ENCODE peak calls at places on chromosomes 11 and 22, in eight cellular contexts. One of them, this sample, is unnamed.

GRCh38 chr11:72871089-72871488 is 56.9 kb downstream of the ATG16L2 start:
- DNase-seq in SK-N-SH: no peak
- DNase-seq in endothelial cell of umbilical vein: no peak
- DNase-seq in Karpas-422: no peak
- DNase-seq in neural progenitor cell: no peak
- DNase-seq in DND-41: no peak
- DNase-seq in NT2/D1: no peak
- DNase-seq in kidney: no peak
- DNase-seq in this sample: no peak

GRCh38 chr11:62144641-62145255 is 20.9 kb downstream of the INCENP start:
- DNase-seq in Karpas-422: no peak
- DNase-seq in SK-N-SH: peak
- DNase-seq in DND-41: peak
- DNase-seq in endothelial cell of umbilical vein: no peak
- DNase-seq in kidney: no peak
- DNase-seq in neural progenitor cell: no peak
- DNase-seq in NT2/D1: no peak
- DNase-seq in this sample: peak

GRCh38 chr11:94131363-94132115 is 2.9 kb downstream of the PANX1 start:
- DNase-seq in SK-N-SH: peak
- DNase-seq in neural progenitor cell: no peak
- DNase-seq in kidney: no peak
- DNase-seq in Karpas-422: no peak
- DNase-seq in endothelial cell of umbilical vein: peak
- DNase-seq in DND-41: no peak
- DNase-seq in NT2/D1: no peak
- DNase-seq in this sample: peak

GRCh38 chr11:118341749-118342489 is 586 bp downstream of the CD3D start:
- DNase-seq in endothelial cell of umbilical vein: no peak
- DNase-seq in kidney: no peak
- DNase-seq in NT2/D1: no peak
- DNase-seq in Karpas-422: no peak
- DNase-seq in DND-41: peak
- DNase-seq in neural progenitor cell: no peak
- DNase-seq in SK-N-SH: no peak
- DNase-seq in this sample: no peak

GRCh38 chr11:94449437-94449836 is 44.2 kb downstream of the MRE11 start:
- DNase-seq in SK-N-SH: no peak
- DNase-seq in Karpas-422: no peak
- DNase-seq in neural progenitor cell: no peak
- DNase-seq in DND-41: no peak
- DNase-seq in endothelial cell of umbilical vein: peak
- DNase-seq in NT2/D1: no peak
- DNase-seq in kidney: no peak
- DNase-seq in this sample: no peak

GRCh38 chr11:86551286-86551685 is 121.1 kb downstream of the ME3 start:
- DNase-seq in Karpas-422: no peak
- DNase-seq in endothelial cell of umbilical vein: peak
- DNase-seq in kidney: no peak
- DNase-seq in SK-N-SH: no peak
- DNase-seq in DND-41: no peak
- DNase-seq in NT2/D1: no peak
- DNase-seq in neural progenitor cell: no peak
- DNase-seq in this sample: no peak

GRCh38 chr11:112929432-112929831 is 31.8 kb upstream of the NCAM1 start:
- DNase-seq in Karpas-422: no peak
- DNase-seq in neural progenitor cell: no peak
- DNase-seq in DND-41: no peak
- DNase-seq in SK-N-SH: no peak
- DNase-seq in kidney: no peak
- DNase-seq in endothelial cell of umbilical vein: no peak
- DNase-seq in NT2/D1: no peak
- DNase-seq in this sample: no peak

GRCh38 chr11:104668797-104669463 is 229.3 kb downstream of the CASP12 start:
- DNase-seq in endothelial cell of umbilical vein: peak
- DNase-seq in neural progenitor cell: no peak
- DNase-seq in DND-41: no peak
- DNase-seq in kidney: no peak
- DNase-seq in NT2/D1: no peak
- DNase-seq in Karpas-422: no peak
- DNase-seq in SK-N-SH: no peak
- DNase-seq in this sample: no peak

GRCh38 chr11:2666828-2667570 is 32.8 kb downstream of the KCNQ1OT1 start:
- DNase-seq in Karpas-422: no peak
- DNase-seq in kidney: peak
- DNase-seq in SK-N-SH: no peak
- DNase-seq in DND-41: no peak
- DNase-seq in neural progenitor cell: no peak
- DNase-seq in endothelial cell of umbilical vein: no peak
- DNase-seq in NT2/D1: no peak
- DNase-seq in this sample: peak

GRCh38 chr11:12973529-12974181 is 35.5 kb upstream of the RASSF10 start:
- DNase-seq in DND-41: no peak
- DNase-seq in endothelial cell of umbilical vein: no peak
- DNase-seq in NT2/D1: no peak
- DNase-seq in neural progenitor cell: no peak
- DNase-seq in kidney: no peak
- DNase-seq in SK-N-SH: no peak
- DNase-seq in Karpas-422: no peak
- DNase-seq in this sample: no peak

GRCh38 chr11:12971955-12972354 is 37.2 kb upstream of the RASSF10 start:
- DNase-seq in Karpas-422: no peak
- DNase-seq in neural progenitor cell: no peak
- DNase-seq in endothelial cell of umbilical vein: no peak
- DNase-seq in DND-41: no peak
- DNase-seq in SK-N-SH: no peak
- DNase-seq in kidney: no peak
- DNase-seq in NT2/D1: no peak
- DNase-seq in this sample: no peak

GRCh38 chr11:12979928-12980689 is 29.0 kb upstream of the RASSF10 start:
- DNase-seq in kidney: no peak
- DNase-seq in DND-41: no peak
- DNase-seq in Karpas-422: no peak
- DNase-seq in endothelial cell of umbilical vein: no peak
- DNase-seq in NT2/D1: no peak
- DNase-seq in neural progenitor cell: no peak
- DNase-seq in SK-N-SH: no peak
- DNase-seq in this sample: no peak

DNA sequence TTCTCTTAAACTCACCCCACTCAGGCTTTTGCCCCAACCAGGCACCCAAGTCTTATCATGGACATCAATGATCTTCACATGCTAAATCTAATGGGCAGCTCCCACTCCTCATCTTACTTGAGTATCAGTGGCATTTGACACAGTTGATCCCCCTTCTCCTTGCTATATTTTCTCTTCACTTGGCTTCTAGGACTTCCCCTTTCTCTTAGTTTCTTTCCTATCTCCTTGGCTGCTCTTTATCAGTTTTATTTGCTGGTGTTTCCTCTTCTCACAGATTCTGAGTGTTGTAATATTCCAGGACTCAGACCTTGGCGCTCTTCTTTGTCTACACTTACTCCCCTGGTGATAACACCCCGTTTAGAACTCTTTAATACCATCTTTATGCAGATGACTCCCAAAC is 34.0 kb upstream of the RASSF10 start:
- DNase-seq in Karpas-422: no peak
- DNase-seq in kidney: no peak
- DNase-seq in endothelial cell of umbilical vein: no peak
- DNase-seq in neural progenitor cell: no peak
- DNase-seq in NT2/D1: no peak
- DNase-seq in DND-41: no peak
- DNase-seq in SK-N-SH: no peak
- DNase-seq in this sample: no peak
- H3K4me3 ChIP-seq in Karpas-422: no peak
- H3K4me3 ChIP-seq in kidney: no peak
- H3K4me3 ChIP-seq in endothelial cell of umbilical vein: no peak
- H3K4me3 ChIP-seq in neural progenitor cell: no peak
- H3K4me3 ChIP-seq in NT2/D1: no peak
- H3K4me3 ChIP-seq in DND-41: no peak
- H3K4me3 ChIP-seq in SK-N-SH: no peak
- H3K4me3 ChIP-seq in this sample: no peak

GRCh38 chr22:37819100-37819433 is 4.1 kb upstream of the GALR3 start:
- DNase-seq in neural progenitor cell: no peak
- DNase-seq in DND-41: no peak
- DNase-seq in endothelial cell of umbilical vein: no peak
- DNase-seq in Karpas-422: no peak
- DNase-seq in SK-N-SH: no peak
- DNase-seq in kidney: no peak
- DNase-seq in NT2/D1: no peak
- DNase-seq in this sample: no peak
- H3K9ac ChIP-seq in neural progenitor cell: no peak
- H3K9ac ChIP-seq in DND-41: no peak
- H3K9ac ChIP-seq in endothelial cell of umbilical vein: no peak
- H3K9ac ChIP-seq in Karpas-422: no peak
- H3K9ac ChIP-seq in SK-N-SH: no peak
- H3K9ac ChIP-seq in kidney: peak
- H3K9ac ChIP-seq in NT2/D1: peak
- H3K9ac ChIP-seq in this sample: no peak

GRCh38 chr22:41366323-41367014 is 15.3 kb upstream of the TEF start:
- DNase-seq in NT2/D1: no peak
- DNase-seq in kidney: no peak
- DNase-seq in SK-N-SH: no peak
- DNase-seq in Karpas-422: no peak
- DNase-seq in neural progenitor cell: no peak
- DNase-seq in endothelial cell of umbilical vein: no peak
- DNase-seq in DND-41: no peak
- DNase-seq in this sample: no peak

GRCh38 chr22:41367039-41367679 is 14.6 kb upstream of the TEF start:
- DNase-seq in DND-41: no peak
- DNase-seq in SK-N-SH: peak
- DNase-seq in neural progenitor cell: peak
- DNase-seq in Karpas-422: no peak
- DNase-seq in NT2/D1: no peak
- DNase-seq in kidney: peak
- DNase-seq in endothelial cell of umbilical vein: peak
- DNase-seq in this sample: peak

GRCh38 chr22:41369089-41369745 is 12.5 kb upstream of the TEF start:
- DNase-seq in DND-41: no peak
- DNase-seq in Karpas-422: no peak
- DNase-seq in endothelial cell of umbilical vein: no peak
- DNase-seq in SK-N-SH: no peak
- DNase-seq in neural progenitor cell: no peak
- DNase-seq in kidney: peak
- DNase-seq in NT2/D1: no peak
- DNase-seq in this sample: no peak

GRCh38 chr22:41368543-41368817 is 13.3 kb upstream of the TEF start:
- DNase-seq in Karpas-422: no peak
- DNase-seq in DND-41: no peak
- DNase-seq in NT2/D1: no peak
- DNase-seq in SK-N-SH: no peak
- DNase-seq in neural progenitor cell: no peak
- DNase-seq in endothelial cell of umbilical vein: no peak
- DNase-seq in kidney: no peak
- DNase-seq in this sample: no peak

DNA sequence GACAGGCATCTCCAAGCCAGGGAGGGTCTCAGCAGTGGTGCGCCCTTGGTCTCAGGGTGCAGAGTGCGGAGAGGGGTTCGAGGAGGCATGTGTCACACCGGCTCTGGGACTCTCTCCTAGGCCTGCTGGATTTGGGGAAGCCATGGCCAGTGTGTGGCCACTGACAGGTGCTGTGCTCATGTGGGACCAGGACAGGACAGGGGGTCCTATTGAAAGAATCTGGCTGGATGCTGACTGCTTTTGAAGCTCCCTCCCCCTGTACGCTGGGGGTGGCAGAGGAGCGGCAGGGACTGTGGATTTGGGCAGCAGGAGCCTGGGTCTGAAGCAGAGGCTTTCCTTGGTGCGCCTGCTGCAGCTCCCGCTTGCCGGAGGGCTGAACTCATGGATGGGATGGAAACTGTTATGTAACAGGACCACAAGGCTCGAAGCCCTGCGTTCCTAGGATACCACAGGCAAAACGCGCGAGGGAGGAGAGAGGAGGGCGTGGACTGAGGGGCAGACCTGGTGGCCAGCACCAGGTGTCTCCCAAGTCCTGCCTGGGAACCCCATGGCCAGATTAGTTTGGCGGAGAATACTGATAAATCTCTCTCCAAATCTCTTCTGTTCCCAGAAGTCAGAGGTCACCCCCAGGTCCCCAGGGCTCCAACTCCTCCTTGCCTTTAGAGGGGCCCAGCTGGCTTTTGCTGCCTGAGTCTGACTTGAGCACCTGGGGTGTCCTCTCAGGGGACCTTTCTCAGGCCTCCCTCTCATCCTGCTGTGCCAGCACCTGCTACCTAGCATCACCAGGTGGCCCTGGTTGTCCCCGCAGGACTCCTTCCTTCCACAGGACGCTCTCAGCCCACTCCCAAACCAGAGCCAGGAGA is 13.8 kb upstream of the TEF start:
- DNase-seq in neural progenitor cell: peak
- DNase-seq in endothelial cell of umbilical vein: no peak
- DNase-seq in Karpas-422: no peak
- DNase-seq in NT2/D1: no peak
- DNase-seq in kidney: peak
- DNase-seq in SK-N-SH: no peak
- DNase-seq in DND-41: no peak
- DNase-seq in this sample: no peak
- H3K4me3 ChIP-seq in neural progenitor cell: no peak
- H3K4me3 ChIP-seq in endothelial cell of umbilical vein: no peak
- H3K4me3 ChIP-seq in Karpas-422: no peak
- H3K4me3 ChIP-seq in NT2/D1: no peak
- H3K4me3 ChIP-seq in kidney: peak
- H3K4me3 ChIP-seq in SK-N-SH: no peak
- H3K4me3 ChIP-seq in DND-41: no peak
- H3K4me3 ChIP-seq in this sample: no peak

DNA sequence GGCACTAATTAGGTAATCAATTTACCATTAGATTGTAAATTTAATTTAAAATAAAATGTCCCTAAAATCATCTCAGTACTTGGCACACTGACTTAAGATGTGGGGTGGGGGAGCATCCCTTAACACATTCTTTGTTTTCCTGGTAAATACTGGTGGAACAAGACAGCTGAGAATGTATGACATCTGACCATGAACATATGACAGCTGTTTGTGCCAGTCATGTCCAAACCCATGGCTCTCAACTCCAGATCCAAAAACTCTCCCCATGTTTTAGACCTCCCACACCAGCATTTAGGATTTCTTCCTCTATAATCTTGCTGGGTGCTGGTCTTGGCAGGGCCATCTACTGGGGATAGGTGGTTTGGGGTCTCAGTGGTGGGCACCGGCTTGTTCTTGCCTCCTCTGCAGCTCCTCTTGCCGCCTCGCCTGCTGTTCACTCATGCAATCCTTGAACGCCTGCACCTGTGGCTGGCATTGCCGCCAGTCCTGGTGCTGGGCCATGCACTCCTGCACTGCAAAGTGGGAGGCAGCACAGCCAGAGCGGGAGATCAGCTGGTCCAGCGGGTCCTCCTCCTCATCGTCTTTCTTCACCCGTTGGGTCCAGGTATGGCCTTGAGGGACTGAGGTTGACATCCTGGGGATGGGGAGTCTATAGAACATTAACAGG is 3.8 kb downstream of the COA4 start:
- DNase-seq in DND-41: no peak
- DNase-seq in kidney: no peak
- DNase-seq in NT2/D1: no peak
- DNase-seq in Karpas-422: no peak
- DNase-seq in endothelial cell of umbilical vein: no peak
- DNase-seq in SK-N-SH: no peak
- DNase-seq in neural progenitor cell: no peak
- DNase-seq in this sample: no peak
- H3K9ac ChIP-seq in DND-41: no peak
- H3K9ac ChIP-seq in kidney: no peak
- H3K9ac ChIP-seq in NT2/D1: no peak
- H3K9ac ChIP-seq in Karpas-422: no peak
- H3K9ac ChIP-seq in endothelial cell of umbilical vein: no peak
- H3K9ac ChIP-seq in SK-N-SH: no peak
- H3K9ac ChIP-seq in neural progenitor cell: no peak
- H3K9ac ChIP-seq in this sample: no peak

GRCh38 chr11:63985812-63986155 is 454 bp upstream of the OTUB1 start:
- DNase-seq in DND-41: peak
- DNase-seq in NT2/D1: no peak
- DNase-seq in neural progenitor cell: no peak
- DNase-seq in endothelial cell of umbilical vein: no peak
- DNase-seq in kidney: peak
- DNase-seq in Karpas-422: peak
- DNase-seq in SK-N-SH: peak
- DNase-seq in this sample: no peak
- H3K4me3 ChIP-seq in DND-41: peak
- H3K4me3 ChIP-seq in NT2/D1: peak
- H3K4me3 ChIP-seq in neural progenitor cell: peak
- H3K4me3 ChIP-seq in endothelial cell of umbilical vein: peak
- H3K4me3 ChIP-seq in kidney: peak
- H3K4me3 ChIP-seq in Karpas-422: peak
- H3K4me3 ChIP-seq in SK-N-SH: peak
- H3K4me3 ChIP-seq in this sample: peak

This sample was measured in endodermal cell.